ENCODE peak calls at places on chromosomes 4 and X, in four cellular contexts. X is CD8-positive, alpha-beta memory T cell; P is heart left ventricle; S is A673. Q is an unnamed sample. For H3K4me1, the result is how much of the 10 kb centered on the place peaks cover.

GRCh38 chrX:133417364-133417763 is 2.1 kb upstream of the GPC4 start:
- DNase-seq in X (no peak), P (no peak), S (no peak), Q (no peak)

GRCh38 chrX:48806088-48806487 is 4.2 kb downstream of the HDAC6 start:
- DNase-seq in X (no peak), P (no peak), S (no peak), Q (no peak)

GRCh38 chr4:38678078-38678477 is 14.1 kb downstream of the KLF3 start:
- DNase-seq in X (no peak), P (no peak), S (no peak), Q (no peak)

GRCh38 chrX:71144651-71145050 is at the start of gene NLGN3:
- DNase-seq in X (no peak), P (no peak), S (peak), Q (peak)

GRCh38 chr4:184817494-184818215 is 8.1 kb downstream of the ACSL1 start:
- DNase-seq in X (no peak), P (no peak), S (no peak), Q (no peak)

GRCh38 chr4:153243464-153243863 is 39.2 kb downstream of the TRIM2 start:
- DNase-seq in X (no peak), P (no peak), S (no peak), Q (no peak)

GRCh38 chr4:109211671-109212070 is 90.8 kb downstream of the COL25A1 start:
- DNase-seq in X (no peak), P (no peak), S (no peak), Q (no peak)

GRCh38 chrX:153818571-153819397 is 11.6 kb downstream of the PDZD4 start:
- DNase-seq in X (peak), P (peak), S (peak), Q (no peak)

GRCh38 chrX:131729295-131729694 is 185.4 kb downstream of the OR13H1 start:
- DNase-seq in X (peak), P (no peak), S (peak), Q (peak)

GRCh38 chr4:81919238-81919637 is 447.5 kb upstream of the RASGEF1B start:
- DNase-seq in X (no peak), P (no peak), S (peak), Q (no peak)

GRCh38 chr4:158122501-158122900 is 50.3 kb downstream of the GASK1B start:
- DNase-seq in X (no peak), P (no peak), S (no peak), Q (no peak)

GRCh38 chrX:45322382-45322781 is 121.7 kb upstream of the DIPK2B start:
- DNase-seq in X (no peak), P (peak), S (peak), Q (peak)

GRCh38 chrX:8741981-8742380 is 10.0 kb upstream of the ANOS1 start:
- DNase-seq in X (no peak), P (no peak), S (no peak), Q (no peak)

GRCh38 chr4:26746742-26747351 is 113.8 kb upstream of the STIM2 start:
- DNase-seq in X (no peak), P (no peak), S (no peak), Q (no peak)

GRCh38 chrX:120419465-120419864 is 49.6 kb downstream of the LAMP2 start:
- DNase-seq in X (peak), P (no peak), S (peak), Q (no peak)

GRCh38 chr4:183995489-183996049 is 90.5 kb downstream of the STOX2 start:
- DNase-seq in X (no peak), P (no peak), S (no peak), Q (no peak)

GRCh38 chrX:97060019-97060418 is 176.3 kb downstream of the RPA4 start:
- DNase-seq in X (no peak), P (no peak), S (no peak), Q (no peak)

GRCh38 chrX:34880656-34881055 is 61.9 kb upstream of the FAM47B start:
- DNase-seq in X (no peak), P (no peak), S (no peak), Q (no peak)

GRCh38 chr4:54058171-54058570 is 6.2 kb downstream of the CHIC2 start:
- DNase-seq in X (peak), P (no peak), S (no peak), Q (no peak)

GRCh38 chrX:97763391-97763790 is 879.7 kb downstream of the RPA4 start:
- DNase-seq in X (no peak), P (no peak), S (peak), Q (no peak)

GRCh38 chr4:5561286-5561685 is 147.1 kb downstream of the EVC2 start:
- DNase-seq in X (no peak), P (no peak), S (no peak), Q (no peak)

GRCh38 chr4:157907224-157907623 is 265.6 kb downstream of the GASK1B start:
- DNase-seq in X (no peak), P (no peak), S (no peak), Q (no peak)

GRCh38 chr4:120517966-120518365 is 404.6 kb downstream of the PRDM5 start:
- DNase-seq in X (no peak), P (peak), S (peak), Q (peak)

GRCh38 chr4:128751354-128751753 is 58.1 kb upstream of the JADE1 start:
- DNase-seq in X (no peak), P (no peak), S (no peak), Q (no peak)

GRCh38 chrX:33171071-33171470 is 40.3 kb downstream of the DMD start:
- DNase-seq in X (no peak), P (no peak), S (no peak), Q (no peak)

GRCh38 chr4:85756938-85757337 is 282.0 kb downstream of the ARHGAP24 start:
- DNase-seq in X (no peak), P (peak), S (peak), Q (no peak)

GRCh38 chr4:1325176-1325480 is 21.9 kb upstream of the UVSSA start:
- DNase-seq in X (no peak), P (no peak), S (no peak), Q (no peak)

GRCh38 chr4:1321946-1322650 is 24.9 kb upstream of the UVSSA start:
- DNase-seq in X (no peak), P (peak), S (no peak), Q (no peak)

GRCh38 chr4:1321486-1321885 is 25.5 kb upstream of the UVSSA start:
- DNase-seq in X (no peak), P (peak), S (no peak), Q (no peak)

GRCh38 chr4:1323635-1324442 is 23.2 kb upstream of the UVSSA start:
- DNase-seq in X (no peak), P (peak), S (no peak), Q (no peak)

GRCh38 chr4:1323280-1323634 is 23.8 kb upstream of the UVSSA start:
- DNase-seq in X (no peak), P (no peak), S (no peak), Q (no peak)
- H3K27ac ChIP-seq in X (no peak), P (no peak), S (no peak), Q (no peak)

GRCh38 chr4:57182132-57182874 is 72.1 kb upstream of the IGFBP7 start:
- DNase-seq in X (no peak), P (peak), S (no peak), Q (peak)

GRCh38 chr4:57187241-57187640 is 77.1 kb upstream of the IGFBP7 start:
- DNase-seq in X (no peak), P (no peak), S (no peak), Q (no peak)

GRCh38 chr4:57184378-57185031 is 74.3 kb upstream of the IGFBP7 start:
- DNase-seq in X (no peak), P (no peak), S (no peak), Q (no peak)
- H3K4me3 ChIP-seq in X (no peak), P (no peak), S (no peak), Q (no peak)

GRCh38 chrX:10047631-10048030 is 80.5 kb downstream of the CLDN34 start:
- DNase-seq in X (no peak), P (no peak), S (no peak), Q (no peak)

GRCh38 chrX:10049246-10049645 is 82.1 kb downstream of the CLDN34 start:
- DNase-seq in X (no peak), P (no peak), S (no peak), Q (no peak)

GRCh38 chrX:10048076-10048475 is 80.9 kb downstream of the CLDN34 start:
- DNase-seq in X (no peak), P (no peak), S (no peak), Q (no peak)

GRCh38 chrX:10047133-10047532 is 80.0 kb downstream of the CLDN34 start:
- DNase-seq in X (no peak), P (no peak), S (no peak), Q (no peak)

DNA sequence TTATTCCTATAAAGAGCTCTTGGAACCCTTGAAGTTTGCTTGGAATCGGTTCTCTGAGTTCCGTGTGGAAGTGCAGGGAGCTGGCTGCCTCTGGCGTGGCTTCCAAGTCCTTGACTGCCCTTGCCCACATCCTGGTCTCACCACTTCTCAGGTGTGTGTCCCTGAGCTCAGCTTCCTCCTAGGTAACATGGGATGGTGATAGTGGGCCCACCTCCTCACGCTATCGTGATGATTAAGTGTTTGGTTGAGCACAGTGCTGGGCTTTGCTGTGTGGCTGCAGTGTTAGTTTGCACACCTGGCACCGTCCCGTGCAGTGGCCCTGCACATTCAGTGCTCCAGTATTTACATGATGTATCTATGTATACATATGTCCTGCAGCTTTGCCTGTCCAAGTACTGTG is 81.5 kb downstream of the CLDN34 start:
- DNase-seq in X (no peak), P (no peak), S (no peak), Q (no peak)
- H3K4me1 ChIP-seq in X (under half), P (under half), S (under half), Q (under half)

DNA sequence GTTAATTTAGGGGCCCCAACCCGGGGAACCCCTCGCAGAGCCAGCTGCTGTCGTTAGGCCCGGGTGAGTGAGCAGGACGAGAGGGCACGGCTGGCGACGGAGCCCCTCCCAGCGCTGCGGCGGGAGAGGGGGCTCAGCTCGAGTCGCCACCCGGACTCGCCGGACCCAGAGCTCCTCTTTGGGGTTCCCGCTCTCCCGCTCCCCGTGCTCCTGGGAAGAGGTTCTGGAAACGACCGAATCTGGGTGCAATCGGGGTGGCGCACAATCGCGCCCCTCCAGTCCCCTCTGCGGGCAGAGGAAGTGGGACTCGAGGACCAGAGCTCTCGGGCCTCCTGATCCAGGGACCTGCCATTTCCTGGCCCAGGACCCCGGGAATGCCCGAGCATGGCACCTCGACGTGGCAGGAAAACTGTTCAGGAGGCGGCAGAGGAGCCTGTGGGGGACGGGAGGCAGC is 37.3 kb upstream of the ARAF start:
- DNase-seq in X (no peak), P (no peak), S (no peak), Q (no peak)
- H3K27ac ChIP-seq in X (no peak), P (no peak), S (peak), Q (peak)

GRCh38 chr4:86848136-86848535 is 1.0 kb downstream of the SLC10A6 start:
- DNase-seq in X (no peak), P (no peak), S (no peak), Q (no peak)
- H3K4me3 ChIP-seq in X (no peak), P (no peak), S (no peak), Q (no peak)

DNA sequence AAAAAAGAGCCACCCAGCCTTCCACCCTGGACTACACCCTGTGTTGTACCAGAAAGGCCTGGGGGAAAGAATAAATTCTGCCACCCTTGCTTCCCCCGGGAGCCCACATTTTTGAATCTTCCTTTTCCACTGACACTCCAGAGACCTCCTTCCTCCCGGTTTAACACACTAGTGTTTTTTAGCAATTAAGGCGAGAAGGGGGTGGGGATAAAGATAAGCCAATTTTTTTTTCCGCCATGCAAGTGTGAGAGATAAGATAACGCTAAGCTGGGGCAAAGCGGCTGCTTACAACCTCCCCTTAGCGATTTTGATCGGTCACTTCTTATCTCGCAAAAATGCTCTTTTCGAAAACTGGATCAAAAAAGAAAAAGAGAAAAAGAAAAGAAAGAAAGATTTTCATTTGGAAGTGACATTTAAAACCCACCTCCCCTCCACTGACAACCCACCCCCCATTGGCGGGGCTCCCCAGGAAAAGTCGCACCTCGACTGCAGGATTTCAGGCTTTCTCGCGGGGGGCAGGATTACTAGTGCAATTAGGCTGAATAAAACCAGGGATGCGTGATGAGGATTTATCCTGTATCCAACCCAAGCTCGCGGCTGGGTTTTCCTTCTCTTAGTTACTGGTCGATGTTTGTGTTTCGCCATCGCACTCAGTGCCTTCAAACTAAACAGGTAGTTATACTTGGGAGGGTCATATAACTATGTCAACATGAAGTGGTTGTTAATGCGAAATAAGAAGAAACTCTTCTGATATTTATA is 6.0 kb upstream of the BCOR start:
- DNase-seq in X (no peak), P (no peak), S (no peak), Q (no peak)
- H3K4me1 ChIP-seq in X (under half), P (under half), S (half or more), Q (under half)

DNA sequence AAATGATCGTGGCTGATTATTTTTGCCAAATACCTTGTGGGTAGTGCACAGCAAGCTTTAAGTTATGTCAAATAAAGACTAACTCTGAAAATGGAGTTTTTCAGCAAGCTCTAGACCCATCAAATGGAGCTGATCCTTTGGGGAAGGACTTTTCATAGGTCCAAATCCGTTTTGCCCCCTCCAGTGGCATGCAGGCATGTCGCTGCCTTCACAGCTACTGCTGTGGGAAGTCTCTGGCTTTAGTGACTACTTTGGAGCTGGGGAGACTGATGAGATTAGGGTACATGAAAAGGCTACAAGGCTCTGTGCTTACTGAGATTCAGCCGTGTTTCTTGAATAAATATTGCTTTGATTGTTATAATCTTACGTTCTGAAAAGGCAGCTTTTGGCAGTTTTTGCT is 106.6 kb upstream of the HS3ST1 start:
- DNase-seq in X (no peak), P (no peak), S (no peak), Q (no peak)
- H3K27ac ChIP-seq in X (no peak), P (no peak), S (no peak), Q (no peak)

DNA sequence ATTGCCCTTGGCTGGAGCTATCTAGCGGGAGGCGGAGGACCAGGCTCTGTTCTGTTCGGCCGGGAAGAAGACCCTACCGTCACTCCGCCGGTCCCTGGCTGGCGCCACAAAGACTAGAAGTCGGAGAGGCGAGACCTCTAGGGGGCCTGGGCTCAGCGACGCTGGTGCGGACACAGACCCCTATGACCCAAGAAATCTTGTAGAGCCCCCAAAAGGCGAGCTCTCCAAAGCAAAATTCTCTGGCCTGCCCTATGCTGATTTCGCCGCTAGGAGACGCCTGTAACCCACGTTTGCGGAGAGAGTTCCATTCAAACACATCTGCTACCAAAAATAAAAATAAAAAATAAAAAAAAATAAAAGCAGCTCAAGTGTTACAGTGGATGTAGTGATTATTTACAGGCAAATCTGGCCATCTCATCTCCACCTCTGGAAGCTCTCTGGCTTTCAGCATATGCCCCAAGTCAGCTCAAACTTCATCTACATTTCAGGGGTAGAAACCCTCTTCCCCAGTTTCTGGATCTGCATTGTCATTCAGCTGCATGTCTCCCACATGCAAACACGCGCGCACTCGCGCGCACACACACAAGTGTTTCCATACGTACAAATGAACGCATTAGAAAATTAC is 2.4 kb upstream of the PCDH10 start:
- DNase-seq in X (no peak), P (no peak), S (peak), Q (peak)
- H3K4me3 ChIP-seq in X (no peak), P (no peak), S (peak), Q (peak)